ENCODE peak calls at places on chromosomes 6 and 20, in eight cellular contexts. One of them, this sample, is unnamed.
A peak's percentile ranks its signal among the peaks of the same experiment; 100 is the strongest.

GRCh38 chr6:2951723-2952122 is 19.6 kb downstream of the SERPINB6 start:
- DNase-seq in GM13976: no peak
- DNase-seq in K562: no peak
- DNase-seq in right atrium auricular region: peak; percentile 59
- DNase-seq in HCT116: no peak
- DNase-seq in GM06990: no peak
- DNase-seq in psoas muscle: no peak
- DNase-seq in astrocyte of the spinal cord: no peak
- DNase-seq in this sample: no peak

GRCh38 chr20:46060301-46060881 is 29.4 kb downstream of the NCOA5 start:
- DNase-seq in GM13976: peak; percentile 18
- DNase-seq in K562: no peak
- DNase-seq in right atrium auricular region: no peak
- DNase-seq in HCT116: no peak
- DNase-seq in GM06990: peak; percentile 37
- DNase-seq in psoas muscle: no peak
- DNase-seq in astrocyte of the spinal cord: no peak
- DNase-seq in this sample: peak; percentile 19

GRCh38 chr6:158398252-158399024 is 86.2 kb downstream of the TULP4 start:
- DNase-seq in GM13976: no peak
- DNase-seq in K562: no peak
- DNase-seq in right atrium auricular region: no peak
- DNase-seq in HCT116: no peak
- DNase-seq in GM06990: no peak
- DNase-seq in psoas muscle: no peak
- DNase-seq in astrocyte of the spinal cord: no peak
- DNase-seq in this sample: no peak

GRCh38 chr6:157789861-157790260 is 33.2 kb upstream of the SNX9 start:
- DNase-seq in GM13976: no peak
- DNase-seq in K562: peak; percentile 56
- DNase-seq in right atrium auricular region: no peak
- DNase-seq in HCT116: peak; percentile 59
- DNase-seq in GM06990: no peak
- DNase-seq in psoas muscle: no peak
- DNase-seq in astrocyte of the spinal cord: no peak
- DNase-seq in this sample: no peak

GRCh38 chr20:38723069-38723981 is 961 bp upstream of the SLC32A1 start:
- DNase-seq in GM13976: peak; percentile 41
- DNase-seq in K562: no peak
- DNase-seq in right atrium auricular region: no peak
- DNase-seq in HCT116: no peak
- DNase-seq in GM06990: peak; percentile 19
- DNase-seq in psoas muscle: no peak
- DNase-seq in astrocyte of the spinal cord: no peak
- DNase-seq in this sample: peak; percentile 16

GRCh38 chr6:169723200-169723909 is 945 bp downstream of the PHF10 start:
- DNase-seq in GM13976: peak; percentile 78
- DNase-seq in K562: peak; percentile 86
- DNase-seq in right atrium auricular region: peak; percentile 81
- DNase-seq in HCT116: no peak
- DNase-seq in GM06990: peak; percentile 83
- DNase-seq in psoas muscle: peak; percentile 91
- DNase-seq in astrocyte of the spinal cord: peak; percentile 61
- DNase-seq in this sample: peak; percentile 73

GRCh38 chr6:157170535-157170934 is 152.8 kb downstream of the TMEM242 start:
- DNase-seq in GM13976: no peak
- DNase-seq in K562: no peak
- DNase-seq in right atrium auricular region: no peak
- DNase-seq in HCT116: no peak
- DNase-seq in GM06990: no peak
- DNase-seq in psoas muscle: peak; percentile 43
- DNase-seq in astrocyte of the spinal cord: no peak
- DNase-seq in this sample: no peak

GRCh38 chr6:158972241-158973233 is 27.5 kb downstream of the RSPH3 start:
- DNase-seq in GM13976: peak; percentile 53
- DNase-seq in K562: peak; percentile 71
- DNase-seq in right atrium auricular region: no peak
- DNase-seq in HCT116: peak; percentile 55
- DNase-seq in GM06990: no peak
- DNase-seq in psoas muscle: no peak
- DNase-seq in astrocyte of the spinal cord: peak; percentile 70
- DNase-seq in this sample: no peak

GRCh38 chr20:62201173-62202082 is 18.6 kb downstream of the MTG2 start:
- DNase-seq in GM13976: peak; percentile 77
- DNase-seq in K562: no peak
- DNase-seq in right atrium auricular region: no peak
- DNase-seq in HCT116: no peak
- DNase-seq in GM06990: peak; percentile 43
- DNase-seq in psoas muscle: peak; percentile 46
- DNase-seq in astrocyte of the spinal cord: no peak
- DNase-seq in this sample: no peak

GRCh38 chr6:132130530-132131298 is 179.5 kb upstream of the CCN2 start:
- DNase-seq in GM13976: peak; percentile 7
- DNase-seq in K562: no peak
- DNase-seq in right atrium auricular region: peak; percentile 73
- DNase-seq in HCT116: no peak
- DNase-seq in GM06990: no peak
- DNase-seq in psoas muscle: peak; percentile 63
- DNase-seq in astrocyte of the spinal cord: peak; percentile 86
- DNase-seq in this sample: peak; percentile 1

GRCh38 chr6:21181866-21182265 is 411.7 kb upstream of the SOX4 start:
- DNase-seq in GM13976: no peak
- DNase-seq in K562: no peak
- DNase-seq in right atrium auricular region: no peak
- DNase-seq in HCT116: no peak
- DNase-seq in GM06990: no peak
- DNase-seq in psoas muscle: no peak
- DNase-seq in astrocyte of the spinal cord: no peak
- DNase-seq in this sample: no peak

GRCh38 chr6:111952821-111953535 is 79.7 kb upstream of the FYN start:
- DNase-seq in GM13976: no peak
- DNase-seq in K562: no peak
- DNase-seq in right atrium auricular region: no peak
- DNase-seq in HCT116: no peak
- DNase-seq in GM06990: no peak
- DNase-seq in psoas muscle: no peak
- DNase-seq in astrocyte of the spinal cord: no peak
- DNase-seq in this sample: no peak
- TF ChIP-seq CTCF in GM13976: no peak
- TF ChIP-seq CTCF in K562: no peak
- TF ChIP-seq CTCF in right atrium auricular region: no peak
- TF ChIP-seq CTCF in HCT116: no peak
- TF ChIP-seq CTCF in GM06990: no peak
- TF ChIP-seq CTCF in psoas muscle: no peak
- TF ChIP-seq CTCF in astrocyte of the spinal cord: no peak
- TF ChIP-seq CTCF in this sample: no peak

DNA sequence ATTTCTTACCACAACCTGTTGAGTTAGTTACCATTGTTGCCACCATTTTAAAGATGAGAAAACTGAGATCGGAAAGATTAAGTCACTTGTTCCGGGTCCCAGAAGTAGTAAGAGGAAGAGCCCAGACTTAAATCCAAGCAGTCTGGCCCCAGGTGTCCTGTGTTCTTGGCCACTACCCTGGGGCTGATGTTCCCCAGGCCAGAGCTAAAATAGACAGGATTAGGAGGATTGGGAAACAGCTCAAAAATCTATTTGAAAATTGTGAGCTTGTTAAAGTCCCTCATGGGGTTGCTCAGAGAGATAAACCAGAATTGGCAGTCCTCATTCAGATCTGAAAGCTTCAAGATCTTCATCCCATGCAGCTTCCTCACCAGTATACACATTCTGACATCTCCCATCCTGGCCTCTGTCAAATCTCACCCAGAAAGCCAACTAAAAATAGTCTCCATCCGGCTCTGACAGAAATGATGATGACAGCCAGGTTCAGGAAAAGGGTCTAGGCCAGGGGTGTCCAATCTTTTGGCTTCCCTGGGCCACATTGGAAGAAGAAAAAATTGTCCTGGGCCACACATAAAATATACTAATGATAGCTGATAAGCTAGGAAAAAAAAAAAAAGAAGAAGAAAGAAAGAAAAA is 62.0 kb downstream of the GFOD1 start:
- DNase-seq in GM13976: no peak
- DNase-seq in K562: no peak
- DNase-seq in right atrium auricular region: no peak
- DNase-seq in HCT116: no peak
- DNase-seq in GM06990: no peak
- DNase-seq in psoas muscle: no peak
- DNase-seq in astrocyte of the spinal cord: no peak
- DNase-seq in this sample: no peak
- TF ChIP-seq CTCF in GM13976: no peak
- TF ChIP-seq CTCF in K562: no peak
- TF ChIP-seq CTCF in right atrium auricular region: no peak
- TF ChIP-seq CTCF in HCT116: no peak
- TF ChIP-seq CTCF in GM06990: no peak
- TF ChIP-seq CTCF in psoas muscle: no peak
- TF ChIP-seq CTCF in astrocyte of the spinal cord: no peak
- TF ChIP-seq CTCF in this sample: no peak

GRCh38 chr20:15511551-15511950 is 1061.7 kb downstream of the KIF16B start:
- DNase-seq in GM13976: no peak
- DNase-seq in K562: no peak
- DNase-seq in right atrium auricular region: no peak
- DNase-seq in HCT116: no peak
- DNase-seq in GM06990: no peak
- DNase-seq in psoas muscle: no peak
- DNase-seq in astrocyte of the spinal cord: no peak
- DNase-seq in this sample: no peak

GRCh38 chr20:15512916-15513315 is 1060.3 kb downstream of the KIF16B start:
- DNase-seq in GM13976: no peak
- DNase-seq in K562: no peak
- DNase-seq in right atrium auricular region: no peak
- DNase-seq in HCT116: no peak
- DNase-seq in GM06990: no peak
- DNase-seq in psoas muscle: no peak
- DNase-seq in astrocyte of the spinal cord: no peak
- DNase-seq in this sample: no peak

GRCh38 chr20:15515706-15516105 is 1057.5 kb downstream of the KIF16B start:
- DNase-seq in GM13976: no peak
- DNase-seq in K562: no peak
- DNase-seq in right atrium auricular region: no peak
- DNase-seq in HCT116: no peak
- DNase-seq in GM06990: no peak
- DNase-seq in psoas muscle: no peak
- DNase-seq in astrocyte of the spinal cord: no peak
- DNase-seq in this sample: no peak
- TF ChIP-seq CTCF in GM13976: no peak
- TF ChIP-seq CTCF in K562: no peak
- TF ChIP-seq CTCF in right atrium auricular region: no peak
- TF ChIP-seq CTCF in HCT116: no peak
- TF ChIP-seq CTCF in GM06990: no peak
- TF ChIP-seq CTCF in psoas muscle: no peak
- TF ChIP-seq CTCF in astrocyte of the spinal cord: no peak
- TF ChIP-seq CTCF in this sample: no peak

GRCh38 chr6:135759831-135760230 is 91.7 kb upstream of the PDE7B start:
- DNase-seq in GM13976: no peak
- DNase-seq in K562: peak; percentile 22
- DNase-seq in right atrium auricular region: no peak
- DNase-seq in HCT116: peak; percentile 15
- DNase-seq in GM06990: no peak
- DNase-seq in psoas muscle: no peak
- DNase-seq in astrocyte of the spinal cord: peak; percentile 35
- DNase-seq in this sample: peak; percentile 5
- TF ChIP-seq CTCF in GM13976: no peak
- TF ChIP-seq CTCF in K562: peak; percentile 48
- TF ChIP-seq CTCF in right atrium auricular region: peak; percentile 25
- TF ChIP-seq CTCF in HCT116: peak; percentile 22
- TF ChIP-seq CTCF in GM06990: no peak
- TF ChIP-seq CTCF in psoas muscle: no peak
- TF ChIP-seq CTCF in astrocyte of the spinal cord: peak; percentile 37
- TF ChIP-seq CTCF in this sample: no peak

DNA sequence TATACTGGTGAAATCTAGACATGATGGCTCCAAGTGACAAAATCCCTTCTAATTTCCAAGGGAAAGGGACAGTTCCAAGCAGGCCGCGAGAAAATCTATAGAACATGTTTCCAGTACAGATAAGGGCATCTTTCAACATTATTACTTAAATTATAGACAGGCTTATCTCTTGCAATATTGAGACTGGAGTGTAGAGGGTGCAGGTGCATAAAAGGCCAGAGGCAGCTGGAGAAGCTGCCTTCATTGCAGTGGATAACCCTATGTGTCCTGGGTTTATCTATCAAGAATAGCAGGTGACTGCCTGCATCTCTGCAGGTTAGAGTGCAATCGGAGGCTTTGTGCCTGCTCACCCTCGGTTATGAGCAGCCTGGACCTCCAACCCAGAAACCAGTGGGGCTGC is 28.7 kb upstream of the ECI2 start:
- DNase-seq in GM13976: no peak
- DNase-seq in K562: no peak
- DNase-seq in right atrium auricular region: no peak
- DNase-seq in HCT116: no peak
- DNase-seq in GM06990: no peak
- DNase-seq in psoas muscle: no peak
- DNase-seq in astrocyte of the spinal cord: no peak
- DNase-seq in this sample: no peak
- TF ChIP-seq CTCF in GM13976: no peak
- TF ChIP-seq CTCF in K562: peak; percentile 64
- TF ChIP-seq CTCF in right atrium auricular region: no peak
- TF ChIP-seq CTCF in HCT116: no peak
- TF ChIP-seq CTCF in GM06990: no peak
- TF ChIP-seq CTCF in psoas muscle: no peak
- TF ChIP-seq CTCF in astrocyte of the spinal cord: no peak
- TF ChIP-seq CTCF in this sample: no peak

GRCh38 chr6:126176266-126176665 is 163.6 kb upstream of the CENPW start:
- DNase-seq in GM13976: no peak
- DNase-seq in K562: peak; percentile 41
- DNase-seq in right atrium auricular region: no peak
- DNase-seq in HCT116: no peak
- DNase-seq in GM06990: no peak
- DNase-seq in psoas muscle: no peak
- DNase-seq in astrocyte of the spinal cord: peak; percentile 35
- DNase-seq in this sample: no peak
- TF ChIP-seq CTCF in GM13976: peak; percentile 38
- TF ChIP-seq CTCF in K562: peak; percentile 67
- TF ChIP-seq CTCF in right atrium auricular region: no peak
- TF ChIP-seq CTCF in HCT116: peak; percentile 29
- TF ChIP-seq CTCF in GM06990: peak; percentile 22
- TF ChIP-seq CTCF in psoas muscle: peak; percentile 10
- TF ChIP-seq CTCF in astrocyte of the spinal cord: peak; percentile 36
- TF ChIP-seq CTCF in this sample: no peak

GRCh38 chr20:48329676-48330644 is 497.8 kb downstream of the PREX1 start:
- DNase-seq in GM13976: peak; percentile 70
- DNase-seq in K562: peak; percentile 25
- DNase-seq in right atrium auricular region: no peak
- DNase-seq in HCT116: no peak
- DNase-seq in GM06990: no peak
- DNase-seq in psoas muscle: no peak
- DNase-seq in astrocyte of the spinal cord: peak; percentile 61
- DNase-seq in this sample: peak; percentile 10
- TF ChIP-seq CTCF in GM13976: no peak
- TF ChIP-seq CTCF in K562: peak; percentile 43
- TF ChIP-seq CTCF in right atrium auricular region: peak; percentile 42
- TF ChIP-seq CTCF in HCT116: peak; percentile 40
- TF ChIP-seq CTCF in GM06990: peak; percentile 62
- TF ChIP-seq CTCF in psoas muscle: no peak
- TF ChIP-seq CTCF in astrocyte of the spinal cord: peak; percentile 52
- TF ChIP-seq CTCF in this sample: no peak